ENCODE peak calls at places on chromosomes 3 and 15, in nine cellular contexts. One of them, this sample, is unnamed.

GRCh38 chr15:85455851-85456250 is 75.4 kb downstream of the AKAP13 start:
- DNase-seq in ovary: no peak
- DNase-seq in upper lobe of left lung: no peak
- DNase-seq in H1: no peak
- DNase-seq in HepG2: no peak
- DNase-seq in suprapubic skin: no peak
- DNase-seq in K562: no peak
- DNase-seq in stomach: no peak
- DNase-seq in A549: no peak
- DNase-seq in this sample: no peak

GRCh38 chr3:150268426-150269321 is 139.4 kb upstream of the TSC22D2 start:
- DNase-seq in ovary: no peak
- DNase-seq in upper lobe of left lung: no peak
- DNase-seq in H1: no peak
- DNase-seq in HepG2: peak; percentile 55
- DNase-seq in suprapubic skin: no peak
- DNase-seq in K562: no peak
- DNase-seq in stomach: no peak
- DNase-seq in A549: peak; percentile 8
- DNase-seq in this sample: no peak

GRCh38 chr3:194294199-194294887 is 56.8 kb downstream of the CPN2 start:
- DNase-seq in ovary: no peak
- DNase-seq in upper lobe of left lung: no peak
- DNase-seq in H1: no peak
- DNase-seq in HepG2: no peak
- DNase-seq in suprapubic skin: peak; percentile 30
- DNase-seq in K562: no peak
- DNase-seq in stomach: no peak
- DNase-seq in A549: no peak
- DNase-seq in this sample: peak; percentile 55

GRCh38 chr3:138426211-138426610 is 8.2 kb upstream of the ESYT3 start:
- DNase-seq in ovary: no peak
- DNase-seq in upper lobe of left lung: peak; percentile 6
- DNase-seq in H1: no peak
- DNase-seq in HepG2: no peak
- DNase-seq in suprapubic skin: no peak
- DNase-seq in K562: no peak
- DNase-seq in stomach: no peak
- DNase-seq in A549: no peak
- DNase-seq in this sample: no peak

GRCh38 chr3:54578417-54578816 is 349.4 kb downstream of the LRTM1 start:
- DNase-seq in ovary: no peak
- DNase-seq in upper lobe of left lung: no peak
- DNase-seq in H1: no peak
- DNase-seq in HepG2: no peak
- DNase-seq in suprapubic skin: no peak
- DNase-seq in K562: no peak
- DNase-seq in stomach: no peak
- DNase-seq in A549: no peak
- DNase-seq in this sample: no peak

GRCh38 chr3:197114007-197114406 is 84.4 kb upstream of the MELTF start:
- DNase-seq in ovary: no peak
- DNase-seq in upper lobe of left lung: no peak
- DNase-seq in H1: no peak
- DNase-seq in HepG2: no peak
- DNase-seq in suprapubic skin: no peak
- DNase-seq in K562: no peak
- DNase-seq in stomach: no peak
- DNase-seq in A549: no peak
- DNase-seq in this sample: no peak

GRCh38 chr3:134311693-134312071 is 61.0 kb upstream of the RYK start:
- DNase-seq in ovary: no peak
- DNase-seq in upper lobe of left lung: no peak
- DNase-seq in H1: no peak
- DNase-seq in HepG2: no peak
- DNase-seq in suprapubic skin: no peak
- DNase-seq in K562: no peak
- DNase-seq in stomach: no peak
- DNase-seq in A549: no peak
- DNase-seq in this sample: no peak

GRCh38 chr3:52527039-52527731 is 6.5 kb downstream of the NT5DC2 start:
- DNase-seq in ovary: peak; percentile 53
- DNase-seq in upper lobe of left lung: peak; percentile 61
- DNase-seq in H1: no peak
- DNase-seq in HepG2: no peak
- DNase-seq in suprapubic skin: peak; percentile 60
- DNase-seq in K562: no peak
- DNase-seq in stomach: no peak
- DNase-seq in A549: no peak
- DNase-seq in this sample: peak; percentile 64

GRCh38 chr3:190616627-190617026 is 102.7 kb downstream of the IL1RAP start:
- DNase-seq in ovary: no peak
- DNase-seq in upper lobe of left lung: no peak
- DNase-seq in H1: no peak
- DNase-seq in HepG2: no peak
- DNase-seq in suprapubic skin: no peak
- DNase-seq in K562: no peak
- DNase-seq in stomach: no peak
- DNase-seq in A549: no peak
- DNase-seq in this sample: no peak

GRCh38 chr3:118755402-118755801 is 279.2 kb downstream of the IGSF11 start:
- DNase-seq in ovary: no peak
- DNase-seq in upper lobe of left lung: no peak
- DNase-seq in H1: no peak
- DNase-seq in HepG2: no peak
- DNase-seq in suprapubic skin: no peak
- DNase-seq in K562: no peak
- DNase-seq in stomach: no peak
- DNase-seq in A549: no peak
- DNase-seq in this sample: no peak

GRCh38 chr3:118754614-118755013 is 280.0 kb downstream of the IGSF11 start:
- DNase-seq in ovary: no peak
- DNase-seq in upper lobe of left lung: no peak
- DNase-seq in H1: no peak
- DNase-seq in HepG2: no peak
- DNase-seq in suprapubic skin: no peak
- DNase-seq in K562: no peak
- DNase-seq in stomach: no peak
- DNase-seq in A549: no peak
- DNase-seq in this sample: no peak
- TF ChIP-seq EP300 in ovary: no peak
- TF ChIP-seq EP300 in upper lobe of left lung: no peak
- TF ChIP-seq EP300 in H1: no peak
- TF ChIP-seq EP300 in HepG2: no peak
- TF ChIP-seq EP300 in suprapubic skin: no peak
- TF ChIP-seq EP300 in K562: no peak
- TF ChIP-seq EP300 in stomach: no peak
- TF ChIP-seq EP300 in A549: no peak
- TF ChIP-seq EP300 in this sample: no peak

DNA sequence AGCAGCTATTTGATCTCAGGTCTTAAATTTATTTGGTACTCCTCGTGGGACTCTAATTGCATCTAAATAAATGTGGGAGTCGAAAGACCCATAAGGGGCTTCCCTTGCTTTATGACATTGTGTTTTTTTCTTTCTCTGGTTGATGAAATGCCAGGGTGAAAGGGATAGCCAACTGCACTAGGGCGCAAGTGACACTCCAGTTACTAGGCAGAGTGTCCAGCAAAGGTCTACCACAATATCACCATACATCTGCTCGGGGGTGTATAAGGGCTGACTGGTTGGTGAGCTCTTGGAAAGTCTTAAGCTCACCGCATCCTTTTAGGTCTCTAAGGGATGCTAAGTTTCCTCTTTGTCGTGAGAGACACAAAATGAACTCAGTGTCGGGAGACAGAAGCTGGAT is 54.0 kb downstream of the PGBD4 start:
- DNase-seq in ovary: no peak
- DNase-seq in upper lobe of left lung: no peak
- DNase-seq in H1: no peak
- DNase-seq in HepG2: no peak
- DNase-seq in suprapubic skin: no peak
- DNase-seq in K562: no peak
- DNase-seq in stomach: no peak
- DNase-seq in A549: no peak
- DNase-seq in this sample: no peak
- H3K9me3 ChIP-seq in ovary: peaks cover 3% of the 10 kb centered on the region
- H3K9me3 ChIP-seq in upper lobe of left lung: peaks cover 9% of the 10 kb centered on the region
- H3K9me3 ChIP-seq in H1: no peaks in the 10 kb centered on the region
- H3K9me3 ChIP-seq in HepG2: peaks cover 17% of the 10 kb centered on the region
- H3K9me3 ChIP-seq in suprapubic skin: peaks cover 4% of the 10 kb centered on the region
- H3K9me3 ChIP-seq in K562: peaks cover 7% of the 10 kb centered on the region
- H3K9me3 ChIP-seq in stomach: peaks cover 32% of the 10 kb centered on the region
- H3K9me3 ChIP-seq in A549: peaks cover 46% of the 10 kb centered on the region
- H3K9me3 ChIP-seq in this sample: no peaks in the 10 kb centered on the region

GRCh38 chr15:63046927-63047760 is 4.6 kb downstream of the TPM1 start:
- DNase-seq in ovary: no peak
- DNase-seq in upper lobe of left lung: no peak
- DNase-seq in H1: no peak
- DNase-seq in HepG2: no peak
- DNase-seq in suprapubic skin: no peak
- DNase-seq in K562: no peak
- DNase-seq in stomach: no peak
- DNase-seq in A549: no peak
- DNase-seq in this sample: no peak

GRCh38 chr15:63044645-63045437 is 2.3 kb downstream of the TPM1 start:
- DNase-seq in ovary: no peak
- DNase-seq in upper lobe of left lung: no peak
- DNase-seq in H1: no peak
- DNase-seq in HepG2: no peak
- DNase-seq in suprapubic skin: no peak
- DNase-seq in K562: no peak
- DNase-seq in stomach: no peak
- DNase-seq in A549: no peak
- DNase-seq in this sample: peak; percentile 87

GRCh38 chr15:63044077-63044644 is 1.6 kb downstream of the TPM1 start:
- DNase-seq in ovary: no peak
- DNase-seq in upper lobe of left lung: no peak
- DNase-seq in H1: no peak
- DNase-seq in HepG2: no peak
- DNase-seq in suprapubic skin: no peak
- DNase-seq in K562: no peak
- DNase-seq in stomach: no peak
- DNase-seq in A549: no peak
- DNase-seq in this sample: no peak

GRCh38 chr15:63047792-63048114 is 5.2 kb downstream of the TPM1 start:
- DNase-seq in ovary: no peak
- DNase-seq in upper lobe of left lung: no peak
- DNase-seq in H1: no peak
- DNase-seq in HepG2: no peak
- DNase-seq in suprapubic skin: no peak
- DNase-seq in K562: no peak
- DNase-seq in stomach: no peak
- DNase-seq in A549: no peak
- DNase-seq in this sample: no peak

DNA sequence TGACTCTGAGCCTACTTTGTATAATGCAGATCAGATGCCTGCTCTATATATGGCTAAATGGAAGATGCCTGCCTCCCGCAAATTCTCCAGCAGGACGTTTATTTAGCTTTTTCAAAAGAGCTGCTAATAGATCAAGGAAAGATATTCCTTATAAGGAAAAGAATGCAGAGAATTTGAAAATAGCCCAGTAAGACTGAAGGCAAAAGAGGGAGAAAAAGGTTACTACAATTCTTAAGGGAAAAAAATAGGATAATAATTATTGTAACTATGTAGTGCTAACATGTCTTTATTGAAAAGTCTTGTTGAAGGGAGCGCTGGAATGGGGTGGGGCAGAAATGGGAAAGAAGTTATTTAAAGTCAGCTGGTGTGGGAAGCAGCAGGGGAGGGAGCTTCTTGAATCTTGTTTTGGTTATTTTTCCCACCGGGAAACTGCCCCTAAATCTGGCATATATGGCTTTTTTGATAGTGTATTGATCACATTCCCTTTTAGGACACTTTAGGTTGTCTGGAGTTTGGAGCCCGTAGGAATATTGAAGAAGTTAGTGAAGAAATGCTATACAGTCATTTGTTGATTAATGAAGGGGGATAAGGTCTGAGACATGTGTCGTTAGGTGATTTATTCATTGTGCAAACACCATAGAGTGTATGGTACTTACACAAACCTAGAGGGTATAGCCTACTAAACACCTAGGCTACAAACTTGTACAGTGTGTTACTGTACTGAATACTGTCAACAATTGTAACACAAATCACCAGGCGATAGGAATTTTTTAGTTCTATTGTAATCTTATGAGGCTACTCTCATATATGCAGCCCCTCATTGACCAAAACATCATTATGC is 3.1 kb downstream of the TPM1 start:
- DNase-seq in ovary: no peak
- DNase-seq in upper lobe of left lung: no peak
- DNase-seq in H1: no peak
- DNase-seq in HepG2: no peak
- DNase-seq in suprapubic skin: no peak
- DNase-seq in K562: no peak
- DNase-seq in stomach: no peak
- DNase-seq in A549: no peak
- DNase-seq in this sample: no peak
- TF ChIP-seq EP300 in ovary: no peak
- TF ChIP-seq EP300 in upper lobe of left lung: no peak
- TF ChIP-seq EP300 in H1: no peak
- TF ChIP-seq EP300 in HepG2: no peak
- TF ChIP-seq EP300 in suprapubic skin: no peak
- TF ChIP-seq EP300 in K562: no peak
- TF ChIP-seq EP300 in stomach: no peak
- TF ChIP-seq EP300 in A549: no peak
- TF ChIP-seq EP300 in this sample: no peak

DNA sequence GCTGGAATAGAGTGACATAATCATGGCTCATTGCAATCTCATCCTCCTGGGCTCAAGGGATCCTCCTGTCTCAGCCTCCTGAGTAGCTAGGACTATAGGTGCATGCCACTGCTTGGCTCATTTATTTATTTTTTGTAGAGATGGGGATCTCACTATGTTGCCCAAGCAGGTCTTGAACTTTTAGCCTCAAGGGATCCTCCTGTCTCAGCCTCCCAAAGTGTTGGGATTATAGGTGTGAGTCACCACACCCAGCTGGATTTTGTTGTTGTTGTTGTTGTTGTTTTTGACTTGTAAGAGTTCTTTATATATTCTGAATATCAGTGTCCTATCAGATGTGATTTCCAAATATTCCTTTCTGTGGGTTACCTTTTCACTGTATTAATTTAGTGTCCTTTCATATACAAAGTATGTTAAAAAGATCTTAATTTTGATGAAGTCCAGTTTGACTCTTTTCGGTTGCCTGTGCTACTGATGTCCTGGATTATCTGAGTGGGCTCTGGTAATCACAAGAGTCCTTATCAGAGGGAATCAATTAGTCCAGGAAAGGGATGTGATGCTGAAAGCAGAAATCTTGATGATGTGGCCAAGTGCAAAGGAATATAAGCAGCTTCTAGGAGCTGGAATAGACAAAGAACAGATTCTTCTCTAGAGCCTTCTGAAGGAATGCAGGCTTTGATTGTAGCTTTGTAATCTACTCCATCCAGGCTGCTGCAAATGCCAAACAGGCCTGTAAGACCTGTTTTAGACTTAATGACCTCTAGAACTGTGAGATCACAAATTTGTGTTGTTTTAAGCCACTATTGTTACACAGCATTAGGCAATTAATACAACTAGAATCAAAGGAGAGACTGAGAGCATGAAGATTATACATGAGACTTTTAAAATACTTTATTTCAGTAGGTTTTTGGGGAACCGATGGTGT is 30.2 kb downstream of the NCK1 start:
- DNase-seq in ovary: no peak
- DNase-seq in upper lobe of left lung: no peak
- DNase-seq in H1: no peak
- DNase-seq in HepG2: no peak
- DNase-seq in suprapubic skin: no peak
- DNase-seq in K562: no peak
- DNase-seq in stomach: no peak
- DNase-seq in A549: no peak
- DNase-seq in this sample: no peak
- H3K9me3 ChIP-seq in ovary: no peaks in the 10 kb centered on the region
- H3K9me3 ChIP-seq in upper lobe of left lung: no peaks in the 10 kb centered on the region
- H3K9me3 ChIP-seq in H1: no peaks in the 10 kb centered on the region
- H3K9me3 ChIP-seq in HepG2: no peaks in the 10 kb centered on the region
- H3K9me3 ChIP-seq in suprapubic skin: no peaks in the 10 kb centered on the region
- H3K9me3 ChIP-seq in K562: no peaks in the 10 kb centered on the region
- H3K9me3 ChIP-seq in stomach: peaks cover 13% of the 10 kb centered on the region
- H3K9me3 ChIP-seq in A549: peaks cover 12% of the 10 kb centered on the region
- H3K9me3 ChIP-seq in this sample: no peaks in the 10 kb centered on the region

This sample was measured in sigmoid colon.